ENCODE peak calls at places on chromosomes 3 and 15, in eight cellular contexts. P, Y, I, A, F, U, W and H are unnamed samples.

GRCh38 chr3:108296239-108296638 is at the start of gene HHLA2:
- DNase-seq in P (no peak), Y (no peak), I (no peak), A (no peak), F (no peak), U (no peak), W (no peak), H (no peak)

GRCh38 chr3:12986521-12986920 is 86.7 kb downstream of the IQSEC1 start:
- DNase-seq in P (no peak), Y (no peak), I (no peak), A (no peak), F (no peak), U (peak; percentile 50), W (no peak), H (no peak)

GRCh38 chr3:105274958-105275357 is 91.8 kb upstream of the ALCAM start:
- DNase-seq in P (no peak), Y (peak; percentile 67), I (no peak), A (no peak), F (no peak), U (no peak), W (peak; percentile 4), H (no peak)

GRCh38 chr15:76962337-76963013 is 30.9 kb downstream of the RCN2 start:
- DNase-seq in P (no peak), Y (no peak), I (no peak), A (no peak), F (no peak), U (no peak), W (no peak), H (no peak)

GRCh38 chr3:48018841-48019240 is 2.6 kb upstream of the MAP4 start:
- DNase-seq in P (no peak), Y (peak; percentile 68), I (no peak), A (no peak), F (no peak), U (peak; percentile 68), W (peak; percentile 62), H (no peak)

GRCh38 chr3:105456017-105456416 is 89.3 kb downstream of the ALCAM start:
- DNase-seq in P (no peak), Y (no peak), I (no peak), A (no peak), F (no peak), U (no peak), W (no peak), H (no peak)

GRCh38 chr15:90677807-90678790 is 39.0 kb upstream of the BLM start:
- DNase-seq in P (no peak), Y (no peak), I (no peak), A (no peak), F (no peak), U (no peak), W (no peak), H (no peak)

GRCh38 chr3:114714237-114714636 is 420.4 kb downstream of the TIGIT start:
- DNase-seq in P (no peak), Y (no peak), I (no peak), A (no peak), F (no peak), U (no peak), W (no peak), H (no peak)

GRCh38 chr3:184261270-184262165 is at the start of gene CAMK2N2:
- DNase-seq in P (peak; percentile 76), Y (peak; percentile 31), I (peak; percentile 51), A (peak; percentile 62), F (no peak), U (peak; percentile 66), W (peak; percentile 38), H (no peak)

GRCh38 chr15:36275656-36276055 is 303.8 kb upstream of the CDIN1 start:
- DNase-seq in P (no peak), Y (no peak), I (no peak), A (no peak), F (no peak), U (no peak), W (no peak), H (no peak)

GRCh38 chr3:59513570-59513969 is 463.7 kb upstream of the CFAP20DC start:
- DNase-seq in P (no peak), Y (no peak), I (no peak), A (no peak), F (no peak), U (no peak), W (no peak), H (no peak)

GRCh38 chr3:134901461-134901860 is 106.4 kb downstream of the EPHB1 start:
- DNase-seq in P (no peak), Y (no peak), I (no peak), A (no peak), F (no peak), U (no peak), W (no peak), H (no peak)

GRCh38 chr15:43390723-43391122 is 19.8 kb downstream of the TUBGCP4 start:
- DNase-seq in P (no peak), Y (peak; percentile 67), I (no peak), A (no peak), F (no peak), U (no peak), W (peak; percentile 49), H (no peak)

GRCh38 chr3:133453383-133453782 is 53.5 kb downstream of the BFSP2 start:
- DNase-seq in P (no peak), Y (no peak), I (no peak), A (no peak), F (no peak), U (no peak), W (no peak), H (no peak)
- H3K27ac ChIP-seq in P (no peak overlapping the region), Y (no peak overlapping the region), I (no peak overlapping the region), A (no peak overlapping the region), F (no peak overlapping the region), U (no peak overlapping the region), W (no peak overlapping the region), H (no peak overlapping the region)

GRCh38 chr15:60363024-60363674 is 34.6 kb downstream of the ANXA2 start:
- DNase-seq in P (no peak), Y (no peak), I (no peak), A (peak; percentile 64), F (no peak), U (no peak), W (no peak), H (no peak)

GRCh38 chr15:60358935-60359672 is 38.7 kb downstream of the ANXA2 start:
- DNase-seq in P (no peak), Y (peak; percentile 74), I (no peak), A (no peak), F (no peak), U (no peak), W (peak; percentile 76), H (no peak)

GRCh38 chr15:60364306-60364924 is 33.4 kb downstream of the ANXA2 start:
- DNase-seq in P (no peak), Y (no peak), I (no peak), A (no peak), F (no peak), U (no peak), W (no peak), H (no peak)

GRCh38 chr15:60363903-60364302 is 33.9 kb downstream of the ANXA2 start:
- DNase-seq in P (no peak), Y (no peak), I (no peak), A (no peak), F (no peak), U (no peak), W (no peak), H (no peak)

DNA sequence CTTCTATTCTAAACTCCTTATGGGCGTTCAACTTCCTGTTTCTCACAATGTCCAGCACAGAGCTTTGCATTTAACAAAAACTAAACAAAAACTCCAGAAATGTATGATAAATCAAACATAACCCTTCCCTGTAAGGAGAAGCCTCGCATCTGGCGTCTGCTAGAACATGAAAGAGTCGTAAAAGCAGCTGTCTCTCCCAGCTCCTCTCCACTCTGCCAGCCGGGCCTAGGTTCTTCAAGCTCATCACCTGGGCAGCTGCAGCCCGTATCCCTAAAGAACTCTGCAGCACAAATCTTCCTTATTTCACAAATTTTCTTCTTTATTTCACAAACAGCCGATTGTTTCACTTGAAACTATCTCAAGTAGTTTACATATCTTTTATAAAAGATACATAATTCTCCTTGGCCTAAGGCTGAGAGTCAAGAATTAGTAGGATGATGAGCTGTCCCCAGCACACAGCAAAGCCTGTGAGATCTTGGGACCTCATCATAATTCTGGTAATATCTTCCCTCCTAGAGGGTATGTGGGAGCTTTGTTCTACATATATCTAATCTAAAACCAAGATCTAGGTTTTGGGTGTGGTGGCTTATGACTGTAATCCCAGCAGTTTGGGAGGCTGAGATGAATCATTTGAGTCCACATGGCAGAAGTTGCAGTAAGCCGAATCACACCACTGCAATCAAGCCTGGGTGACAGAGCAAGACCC is 35.3 kb downstream of the ANXA2 start:
- DNase-seq in P (no peak), Y (peak; percentile 80), I (no peak), A (no peak), F (no peak), U (no peak), W (peak; percentile 91), H (no peak)
- H3K27ac ChIP-seq in P (peak overlapping the region; percentile 42), Y (peak overlapping the region; percentile 87), I (peak overlapping the region; percentile 65), A (peak overlapping the region; percentile 16), F (no peak overlapping the region), U (peak overlapping the region; percentile 73), W (peak overlapping the region; percentile 82), H (peak overlapping the region; percentile 72)

DNA sequence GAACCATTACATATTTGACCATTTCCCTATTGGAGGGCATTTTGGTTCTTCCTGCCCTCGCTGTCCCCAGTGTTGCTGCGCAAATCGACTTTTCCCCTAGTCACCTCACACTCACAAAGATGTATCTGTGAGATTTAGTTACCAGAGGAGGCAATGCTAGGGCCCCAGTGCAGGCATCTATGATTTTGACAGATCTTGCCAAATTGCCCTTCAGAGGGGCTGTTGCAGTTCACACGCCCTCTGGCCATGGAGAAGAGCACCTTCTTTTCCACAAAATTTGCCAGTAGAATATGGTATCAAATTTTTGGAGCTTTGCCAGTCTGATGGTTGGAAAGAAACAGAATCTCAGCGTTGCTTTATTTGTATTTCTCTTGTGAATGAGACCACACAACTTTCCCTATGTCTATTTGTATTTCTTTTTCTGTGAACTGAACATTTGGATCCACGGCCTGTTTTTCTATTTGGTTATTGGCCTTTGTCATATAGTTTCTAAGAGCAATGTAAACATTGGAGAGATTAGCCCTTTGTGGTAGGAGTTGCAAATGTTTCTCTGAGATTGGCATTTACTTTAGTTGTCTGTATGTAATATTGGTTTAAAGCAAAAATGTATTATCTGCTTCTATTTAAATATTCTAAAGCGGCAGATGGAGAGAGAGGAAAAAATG is 66.2 kb downstream of the DNASE1L3 start:
- DNase-seq in P (no peak), Y (no peak), I (no peak), A (no peak), F (no peak), U (no peak), W (no peak), H (no peak)
- H3K27ac ChIP-seq in P (no peak overlapping the region), Y (no peak overlapping the region), I (no peak overlapping the region), A (no peak overlapping the region), F (no peak overlapping the region), U (no peak overlapping the region), W (no peak overlapping the region), H (no peak overlapping the region)

GRCh38 chr15:49506341-49506740 is 83.3 kb downstream of the FGF7 start:
- DNase-seq in P (no peak), Y (no peak), I (no peak), A (no peak), F (no peak), U (no peak), W (no peak), H (no peak)

GRCh38 chr15:49501586-49501985 is 78.5 kb downstream of the FGF7 start:
- DNase-seq in P (no peak), Y (no peak), I (no peak), A (no peak), F (no peak), U (no peak), W (no peak), H (no peak)

DNA sequence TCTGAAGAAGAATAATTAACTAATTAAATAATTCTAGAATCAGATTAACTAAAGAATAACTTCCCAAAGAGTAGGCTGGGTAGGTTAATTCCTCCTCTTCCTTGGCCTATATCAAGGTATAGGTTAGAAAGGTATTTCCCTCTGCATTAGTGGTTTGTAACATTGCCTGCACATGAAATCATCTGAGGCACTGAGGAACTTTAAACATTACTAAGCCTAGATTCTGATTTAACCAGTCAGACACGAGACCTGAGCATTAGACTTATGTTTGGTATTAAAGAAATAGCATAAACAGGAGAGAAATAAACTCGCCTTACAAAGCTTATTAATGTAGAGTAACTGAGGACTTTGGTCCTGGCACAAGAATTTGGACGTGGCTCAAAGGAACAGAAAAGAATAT is 84.2 kb downstream of the FGF7 start:
- DNase-seq in P (no peak), Y (no peak), I (no peak), A (no peak), F (no peak), U (no peak), W (no peak), H (no peak)
- H3K27ac ChIP-seq in P (no peak overlapping the region), Y (no peak overlapping the region), I (no peak overlapping the region), A (no peak overlapping the region), F (no peak overlapping the region), U (no peak overlapping the region), W (no peak overlapping the region), H (no peak overlapping the region)